ENCODE peak calls at places on chromosomes 11 and 22, in nine cellular contexts. One of them, this sample, is unnamed.

GRCh38 chr11:77560605-77561004 is 29.1 kb upstream of the AQP11 start:
- DNase-seq in GM23338: no peak
- DNase-seq in neural progenitor cell: no peak
- DNase-seq in transverse colon: no peak
- DNase-seq in brain microvascular endothelial cell: peak; percentile 47
- DNase-seq in foreskin keratinocyte: peak; percentile 88
- DNase-seq in GM06990: no peak
- DNase-seq in cardiac muscle cell: peak; percentile 19
- DNase-seq in hepatocyte: peak; percentile 29
- DNase-seq in this sample: peak; percentile 8

GRCh38 chr11:18611196-18611595 is 11.6 kb downstream of the MISFA start:
- DNase-seq in GM23338: no peak
- DNase-seq in neural progenitor cell: no peak
- DNase-seq in transverse colon: no peak
- DNase-seq in brain microvascular endothelial cell: no peak
- DNase-seq in foreskin keratinocyte: no peak
- DNase-seq in GM06990: no peak
- DNase-seq in cardiac muscle cell: peak; percentile 22
- DNase-seq in hepatocyte: no peak
- DNase-seq in this sample: no peak

GRCh38 chr11:57566035-57566504 is 1.4 kb downstream of the UBE2L6 start:
- DNase-seq in GM23338: no peak
- DNase-seq in neural progenitor cell: no peak
- DNase-seq in transverse colon: peak; percentile 57
- DNase-seq in brain microvascular endothelial cell: peak; percentile 20
- DNase-seq in foreskin keratinocyte: no peak
- DNase-seq in GM06990: peak; percentile 46
- DNase-seq in cardiac muscle cell: peak; percentile 54
- DNase-seq in hepatocyte: peak; percentile 59
- DNase-seq in this sample: no peak

GRCh38 chr11:130211781-130212401 is 52.3 kb downstream of the ST14 start:
- DNase-seq in GM23338: no peak
- DNase-seq in neural progenitor cell: no peak
- DNase-seq in transverse colon: peak; percentile 6
- DNase-seq in brain microvascular endothelial cell: no peak
- DNase-seq in foreskin keratinocyte: no peak
- DNase-seq in GM06990: no peak
- DNase-seq in cardiac muscle cell: no peak
- DNase-seq in hepatocyte: no peak
- DNase-seq in this sample: no peak

GRCh38 chr11:10623797-10624761 is 55.6 kb upstream of the LYVE1 start:
- DNase-seq in GM23338: peak; percentile 83
- DNase-seq in neural progenitor cell: no peak
- DNase-seq in transverse colon: peak; percentile 40
- DNase-seq in brain microvascular endothelial cell: no peak
- DNase-seq in foreskin keratinocyte: no peak
- DNase-seq in GM06990: no peak
- DNase-seq in cardiac muscle cell: peak; percentile 38
- DNase-seq in hepatocyte: no peak
- DNase-seq in this sample: no peak

GRCh38 chr11:115060840-115061239 is 382.5 kb downstream of the NXPE2 start:
- DNase-seq in GM23338: no peak
- DNase-seq in neural progenitor cell: peak; percentile 16
- DNase-seq in transverse colon: no peak
- DNase-seq in brain microvascular endothelial cell: no peak
- DNase-seq in foreskin keratinocyte: no peak
- DNase-seq in GM06990: no peak
- DNase-seq in cardiac muscle cell: no peak
- DNase-seq in hepatocyte: no peak
- DNase-seq in this sample: no peak

GRCh38 chr22:35590634-35591295 is 26.4 kb downstream of the MB start:
- DNase-seq in GM23338: no peak
- DNase-seq in neural progenitor cell: no peak
- DNase-seq in transverse colon: no peak
- DNase-seq in brain microvascular endothelial cell: no peak
- DNase-seq in foreskin keratinocyte: no peak
- DNase-seq in GM06990: no peak
- DNase-seq in cardiac muscle cell: no peak
- DNase-seq in hepatocyte: no peak
- DNase-seq in this sample: no peak

GRCh38 chr11:13214276-13214865 is 63.2 kb upstream of the BMAL1 start:
- DNase-seq in GM23338: no peak
- DNase-seq in neural progenitor cell: no peak
- DNase-seq in transverse colon: no peak
- DNase-seq in brain microvascular endothelial cell: no peak
- DNase-seq in foreskin keratinocyte: no peak
- DNase-seq in GM06990: no peak
- DNase-seq in cardiac muscle cell: no peak
- DNase-seq in hepatocyte: no peak
- DNase-seq in this sample: no peak

GRCh38 chr11:113818426-113818825 is 38.8 kb downstream of the CLDN25 start:
- DNase-seq in GM23338: no peak
- DNase-seq in neural progenitor cell: no peak
- DNase-seq in transverse colon: no peak
- DNase-seq in brain microvascular endothelial cell: no peak
- DNase-seq in foreskin keratinocyte: peak; percentile 15
- DNase-seq in GM06990: no peak
- DNase-seq in cardiac muscle cell: peak; percentile 3
- DNase-seq in hepatocyte: no peak
- DNase-seq in this sample: no peak

GRCh38 chr22:50088096-50088495 is 1.7 kb upstream of the MOV10L1 start:
- DNase-seq in GM23338: no peak
- DNase-seq in neural progenitor cell: no peak
- DNase-seq in transverse colon: no peak
- DNase-seq in brain microvascular endothelial cell: no peak
- DNase-seq in foreskin keratinocyte: no peak
- DNase-seq in GM06990: no peak
- DNase-seq in cardiac muscle cell: no peak
- DNase-seq in hepatocyte: no peak
- DNase-seq in this sample: no peak

GRCh38 chr11:65419773-65420481 is 2.7 kb upstream of the NEAT1 start:
- DNase-seq in GM23338: peak; percentile 79
- DNase-seq in neural progenitor cell: peak; percentile 65
- DNase-seq in transverse colon: peak; percentile 94
- DNase-seq in brain microvascular endothelial cell: peak; percentile 92
- DNase-seq in foreskin keratinocyte: no peak
- DNase-seq in GM06990: peak; percentile 66
- DNase-seq in cardiac muscle cell: peak; percentile 98
- DNase-seq in hepatocyte: peak; percentile 94
- DNase-seq in this sample: no peak

GRCh38 chr11:121841487-121842167 is 274.4 kb downstream of the BLID start:
- DNase-seq in GM23338: peak; percentile 39
- DNase-seq in neural progenitor cell: peak; percentile 68
- DNase-seq in transverse colon: no peak
- DNase-seq in brain microvascular endothelial cell: peak; percentile 81
- DNase-seq in foreskin keratinocyte: no peak
- DNase-seq in GM06990: no peak
- DNase-seq in cardiac muscle cell: peak; percentile 88
- DNase-seq in hepatocyte: no peak
- DNase-seq in this sample: peak; percentile 71

GRCh38 chr11:14981507-14981906 is 9.4 kb upstream of the CALCA start:
- DNase-seq in GM23338: no peak
- DNase-seq in neural progenitor cell: no peak
- DNase-seq in transverse colon: no peak
- DNase-seq in brain microvascular endothelial cell: no peak
- DNase-seq in foreskin keratinocyte: no peak
- DNase-seq in GM06990: no peak
- DNase-seq in cardiac muscle cell: no peak
- DNase-seq in hepatocyte: no peak
- DNase-seq in this sample: no peak

GRCh38 chr11:25535462-25535861 is 796.5 kb upstream of the ANO3 start:
- DNase-seq in GM23338: no peak
- DNase-seq in neural progenitor cell: no peak
- DNase-seq in transverse colon: no peak
- DNase-seq in brain microvascular endothelial cell: no peak
- DNase-seq in foreskin keratinocyte: peak; percentile 26
- DNase-seq in GM06990: no peak
- DNase-seq in cardiac muscle cell: peak; percentile 61
- DNase-seq in hepatocyte: no peak
- DNase-seq in this sample: no peak

GRCh38 chr22:29062286-29062949 is 787 bp upstream of the C22orf31 start:
- DNase-seq in GM23338: peak; percentile 69
- DNase-seq in neural progenitor cell: no peak
- DNase-seq in transverse colon: no peak
- DNase-seq in brain microvascular endothelial cell: no peak
- DNase-seq in foreskin keratinocyte: no peak
- DNase-seq in GM06990: no peak
- DNase-seq in cardiac muscle cell: peak; percentile 69
- DNase-seq in hepatocyte: no peak
- DNase-seq in this sample: no peak

GRCh38 chr22:37887610-37888378 is 18.3 kb upstream of the MICALL1 start:
- DNase-seq in GM23338: peak; percentile 55
- DNase-seq in neural progenitor cell: peak; percentile 56
- DNase-seq in transverse colon: no peak
- DNase-seq in brain microvascular endothelial cell: peak; percentile 47
- DNase-seq in foreskin keratinocyte: peak; percentile 49
- DNase-seq in GM06990: no peak
- DNase-seq in cardiac muscle cell: peak; percentile 97
- DNase-seq in hepatocyte: no peak
- DNase-seq in this sample: peak; percentile 47

GRCh38 chr11:118401880-118402590 is 629 bp downstream of the ATP5MG start:
- DNase-seq in GM23338: peak; percentile 22
- DNase-seq in neural progenitor cell: peak; percentile 13
- DNase-seq in transverse colon: no peak
- DNase-seq in brain microvascular endothelial cell: peak; percentile 57
- DNase-seq in foreskin keratinocyte: peak; percentile 32
- DNase-seq in GM06990: no peak
- DNase-seq in cardiac muscle cell: peak; percentile 94
- DNase-seq in hepatocyte: peak; percentile 44
- DNase-seq in this sample: peak; percentile 74

GRCh38 chr22:50282361-50283144 is 12.4 kb upstream of the MAPK11 start:
- DNase-seq in GM23338: no peak
- DNase-seq in neural progenitor cell: no peak
- DNase-seq in transverse colon: no peak
- DNase-seq in brain microvascular endothelial cell: peak; percentile 66
- DNase-seq in foreskin keratinocyte: peak; percentile 82
- DNase-seq in GM06990: no peak
- DNase-seq in cardiac muscle cell: peak; percentile 58
- DNase-seq in hepatocyte: peak; percentile 89
- DNase-seq in this sample: no peak

GRCh38 chr11:377883-378500 is 8.7 kb downstream of the B4GALNT4 start:
- DNase-seq in GM23338: no peak
- DNase-seq in neural progenitor cell: no peak
- DNase-seq in transverse colon: no peak
- DNase-seq in brain microvascular endothelial cell: no peak
- DNase-seq in foreskin keratinocyte: no peak
- DNase-seq in GM06990: no peak
- DNase-seq in cardiac muscle cell: no peak
- DNase-seq in hepatocyte: no peak
- DNase-seq in this sample: no peak
- H3K27me3 ChIP-seq in GM23338: no peaks in the 10 kb centered on the region
- H3K27me3 ChIP-seq in neural progenitor cell: no peaks in the 10 kb centered on the region
- H3K27me3 ChIP-seq in transverse colon: no peaks in the 10 kb centered on the region
- H3K27me3 ChIP-seq in brain microvascular endothelial cell: no peaks in the 10 kb centered on the region
- H3K27me3 ChIP-seq in foreskin keratinocyte: no peaks in the 10 kb centered on the region
- H3K27me3 ChIP-seq in GM06990: no peaks in the 10 kb centered on the region
- H3K27me3 ChIP-seq in cardiac muscle cell: no peaks in the 10 kb centered on the region
- H3K27me3 ChIP-seq in hepatocyte: no peaks in the 10 kb centered on the region
- H3K27me3 ChIP-seq in this sample: no peaks in the 10 kb centered on the region

GRCh38 chr11:44437122-44437521 is 127.2 kb upstream of the ALX4 start:
- DNase-seq in GM23338: no peak
- DNase-seq in neural progenitor cell: no peak
- DNase-seq in transverse colon: no peak
- DNase-seq in brain microvascular endothelial cell: no peak
- DNase-seq in foreskin keratinocyte: no peak
- DNase-seq in GM06990: no peak
- DNase-seq in cardiac muscle cell: no peak
- DNase-seq in hepatocyte: no peak
- DNase-seq in this sample: no peak
- H3K27me3 ChIP-seq in GM23338: no peaks in the 10 kb centered on the region
- H3K27me3 ChIP-seq in neural progenitor cell: peaks cover 17% of the 10 kb centered on the region
- H3K27me3 ChIP-seq in transverse colon: peaks cover 13% of the 10 kb centered on the region
- H3K27me3 ChIP-seq in brain microvascular endothelial cell: no peaks in the 10 kb centered on the region
- H3K27me3 ChIP-seq in foreskin keratinocyte: peaks cover 67% of the 10 kb centered on the region
- H3K27me3 ChIP-seq in GM06990: no peaks in the 10 kb centered on the region
- H3K27me3 ChIP-seq in cardiac muscle cell: no peaks in the 10 kb centered on the region
- H3K27me3 ChIP-seq in hepatocyte: peaks cover 7% of the 10 kb centered on the region
- H3K27me3 ChIP-seq in this sample: peaks cover 6% of the 10 kb centered on the region

DNA sequence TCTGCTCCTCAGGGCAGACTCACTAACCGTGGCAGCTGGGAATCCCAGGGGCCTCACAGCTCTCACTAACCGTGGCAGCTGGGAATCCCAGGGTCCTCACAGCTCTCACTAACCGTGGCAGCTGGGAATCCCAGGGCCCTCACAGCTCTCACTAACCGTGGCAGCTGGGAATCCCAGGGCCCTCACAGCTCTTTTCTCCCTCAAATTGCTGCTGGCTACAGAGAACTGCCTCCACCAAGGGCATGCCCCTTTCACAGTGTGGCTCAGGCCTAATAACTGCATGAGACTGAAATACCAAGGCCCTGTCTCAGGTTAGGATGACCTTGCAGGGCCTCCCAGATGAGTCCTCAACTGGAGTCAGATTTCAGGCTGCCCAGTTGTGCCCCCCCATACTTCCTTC is 35.1 kb upstream of the GGTLC2 start:
- DNase-seq in GM23338: no peak
- DNase-seq in neural progenitor cell: no peak
- DNase-seq in transverse colon: no peak
- DNase-seq in brain microvascular endothelial cell: no peak
- DNase-seq in foreskin keratinocyte: no peak
- DNase-seq in GM06990: no peak
- DNase-seq in cardiac muscle cell: no peak
- DNase-seq in hepatocyte: no peak
- DNase-seq in this sample: no peak
- H3K27me3 ChIP-seq in GM23338: peaks cover 99% of the 10 kb centered on the region
- H3K27me3 ChIP-seq in neural progenitor cell: peaks cover 100% of the 10 kb centered on the region
- H3K27me3 ChIP-seq in transverse colon: no peaks in the 10 kb centered on the region
- H3K27me3 ChIP-seq in brain microvascular endothelial cell: peaks cover 28% of the 10 kb centered on the region
- H3K27me3 ChIP-seq in foreskin keratinocyte: no peaks in the 10 kb centered on the region
- H3K27me3 ChIP-seq in GM06990: no peaks in the 10 kb centered on the region
- H3K27me3 ChIP-seq in cardiac muscle cell: no peaks in the 10 kb centered on the region
- H3K27me3 ChIP-seq in hepatocyte: peaks cover 7% of the 10 kb centered on the region
- H3K27me3 ChIP-seq in this sample: peaks cover 2% of the 10 kb centered on the region

GRCh38 chr11:126720539-126721235 is 279.9 kb downstream of the KIRREL3 start:
- DNase-seq in GM23338: no peak
- DNase-seq in neural progenitor cell: no peak
- DNase-seq in transverse colon: no peak
- DNase-seq in brain microvascular endothelial cell: no peak
- DNase-seq in foreskin keratinocyte: no peak
- DNase-seq in GM06990: no peak
- DNase-seq in cardiac muscle cell: no peak
- DNase-seq in hepatocyte: no peak
- DNase-seq in this sample: no peak

GRCh38 chr11:126718319-126718718 is 282.3 kb downstream of the KIRREL3 start:
- DNase-seq in GM23338: no peak
- DNase-seq in neural progenitor cell: no peak
- DNase-seq in transverse colon: no peak
- DNase-seq in brain microvascular endothelial cell: no peak
- DNase-seq in foreskin keratinocyte: no peak
- DNase-seq in GM06990: no peak
- DNase-seq in cardiac muscle cell: no peak
- DNase-seq in hepatocyte: no peak
- DNase-seq in this sample: no peak

GRCh38 chr11:126719740-126720139 is 280.8 kb downstream of the KIRREL3 start:
- DNase-seq in GM23338: no peak
- DNase-seq in neural progenitor cell: no peak
- DNase-seq in transverse colon: no peak
- DNase-seq in brain microvascular endothelial cell: no peak
- DNase-seq in foreskin keratinocyte: no peak
- DNase-seq in GM06990: no peak
- DNase-seq in cardiac muscle cell: no peak
- DNase-seq in hepatocyte: no peak
- DNase-seq in this sample: no peak

GRCh38 chr11:126712017-126712625 is 288.4 kb downstream of the KIRREL3 start:
- DNase-seq in GM23338: no peak
- DNase-seq in neural progenitor cell: no peak
- DNase-seq in transverse colon: no peak
- DNase-seq in brain microvascular endothelial cell: no peak
- DNase-seq in foreskin keratinocyte: no peak
- DNase-seq in GM06990: no peak
- DNase-seq in cardiac muscle cell: peak; percentile 14
- DNase-seq in hepatocyte: peak; percentile 30
- DNase-seq in this sample: no peak

GRCh38 chr11:126716456-126717083 is 284.0 kb downstream of the KIRREL3 start:
- DNase-seq in GM23338: peak; percentile 77
- DNase-seq in neural progenitor cell: peak; percentile 61
- DNase-seq in transverse colon: peak; percentile 55
- DNase-seq in brain microvascular endothelial cell: peak; percentile 36
- DNase-seq in foreskin keratinocyte: no peak
- DNase-seq in GM06990: no peak
- DNase-seq in cardiac muscle cell: peak; percentile 51
- DNase-seq in hepatocyte: peak; percentile 66
- DNase-seq in this sample: no peak
- H3K27me3 ChIP-seq in GM23338: no peaks in the 10 kb centered on the region
- H3K27me3 ChIP-seq in neural progenitor cell: no peaks in the 10 kb centered on the region
- H3K27me3 ChIP-seq in transverse colon: peaks cover 9% of the 10 kb centered on the region
- H3K27me3 ChIP-seq in brain microvascular endothelial cell: no peaks in the 10 kb centered on the region
- H3K27me3 ChIP-seq in foreskin keratinocyte: no peaks in the 10 kb centered on the region
- H3K27me3 ChIP-seq in GM06990: no peaks in the 10 kb centered on the region
- H3K27me3 ChIP-seq in cardiac muscle cell: peaks cover 30% of the 10 kb centered on the region
- H3K27me3 ChIP-seq in hepatocyte: peaks cover 39% of the 10 kb centered on the region
- H3K27me3 ChIP-seq in this sample: no peaks in the 10 kb centered on the region

This sample was measured in AG04450.